ENCODE peak calls at places on chromosomes 3 and 15, in seven cellular contexts. J is A549, L is tibial nerve, M is sigmoid colon, Q is GM23338, U is mammary epithelial cell, Z is upper lobe of right lung. G is an unnamed sample. For H3K4me1, the result is how much of the 10 kb centered on the place peaks cover.

GRCh38 chr3:94069242-94069813 is 6.5 kb downstream of the NSUN3 start:
- DNase-seq in J (no peak), L (no peak), M (no peak), Q (peak), U (no peak), Z (no peak), G (peak)

GRCh38 chr3:129063841-129064482 is 3.4 kb downstream of the GP9 start:
- DNase-seq in J (no peak), L (no peak), M (no peak), Q (no peak), U (peak), Z (no peak), G (peak)

GRCh38 chr3:82423485-82423884 is 662.0 kb upstream of the GBE1 start:
- DNase-seq in J (no peak), L (no peak), M (no peak), Q (peak), U (no peak), Z (no peak), G (no peak)

GRCh38 chr3:107525101-107525953 is 2.6 kb downstream of the BBX start:
- DNase-seq in J (peak), L (peak), M (peak), Q (peak), U (peak), Z (peak), G (peak)

GRCh38 chr3:14282001-14282705 is 103.5 kb downstream of the LSM3 start:
- DNase-seq in J (no peak), L (no peak), M (no peak), Q (no peak), U (no peak), Z (no peak), G (peak)

GRCh38 chr3:88180398-88180999 is 30.7 kb downstream of the C3orf38 start:
- DNase-seq in J (peak), L (peak), M (no peak), Q (peak), U (peak), Z (no peak), G (peak)

GRCh38 chr3:36738701-36739100 is 25.7 kb downstream of the DCLK3 start:
- DNase-seq in J (no peak), L (no peak), M (no peak), Q (no peak), U (no peak), Z (no peak), G (no peak)

GRCh38 chr3:105611304-105612192 is 244.8 kb downstream of the ALCAM start:
- DNase-seq in J (no peak), L (no peak), M (no peak), Q (peak), U (peak), Z (no peak), G (no peak)

DNA sequence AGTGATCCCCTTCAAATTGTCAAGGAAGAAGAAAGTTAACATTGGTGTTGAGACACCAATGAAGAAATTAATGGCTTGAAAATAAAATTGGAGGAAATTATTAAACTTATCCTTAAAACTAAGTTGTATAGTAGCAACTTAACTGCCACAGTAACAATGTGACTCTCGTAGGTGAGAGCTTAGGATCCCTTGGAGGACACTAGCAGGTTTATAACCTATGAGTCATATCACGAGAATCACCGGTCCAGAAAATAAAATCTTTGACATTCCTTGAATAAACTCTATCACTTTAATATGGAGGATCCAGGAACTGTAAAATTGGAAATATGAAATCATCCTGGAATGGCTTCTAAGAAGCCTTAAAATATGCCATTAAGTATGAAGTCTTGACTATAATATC is 2.1 kb downstream of the GHSR start:
- DNase-seq in J (no peak), L (no peak), M (no peak), Q (no peak), U (no peak), Z (no peak), G (no peak)
- H3K27ac ChIP-seq in J (no peak), L (no peak), M (no peak), Q (no peak), U (no peak), Z (no peak), G (no peak)

DNA sequence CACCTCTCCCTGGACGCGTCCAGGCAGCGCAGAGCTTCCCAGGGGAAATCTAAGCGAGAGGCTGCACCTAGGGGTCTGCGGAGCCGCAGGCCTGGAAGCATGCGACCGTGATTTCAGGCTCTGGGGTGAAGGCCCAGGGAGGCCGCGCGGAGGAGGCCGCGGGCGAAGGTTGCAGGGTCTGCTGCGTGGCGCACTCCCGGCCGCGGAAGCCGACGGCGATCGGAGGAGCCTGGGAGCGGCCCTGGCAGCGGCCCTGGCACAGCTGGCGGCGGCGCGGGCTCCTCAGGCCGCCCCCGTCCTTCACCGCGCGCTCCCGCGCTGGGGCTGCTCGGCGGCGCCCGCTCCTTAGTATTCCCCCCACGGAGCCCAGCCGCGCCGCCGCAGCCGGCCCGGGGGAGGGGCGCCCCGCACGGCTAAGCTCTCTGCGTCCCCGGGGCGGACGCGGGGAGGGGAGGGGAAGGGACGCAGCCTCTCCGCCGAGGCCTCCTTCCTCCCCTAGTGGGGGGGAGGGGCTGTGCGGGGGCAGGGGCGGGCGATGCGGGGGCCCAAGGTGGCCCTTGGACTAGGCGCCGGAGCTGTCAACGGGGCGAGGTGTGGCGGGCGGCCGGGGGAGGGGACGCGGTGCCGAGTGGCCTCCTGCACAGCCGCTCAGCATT is 21.9 kb downstream of the EPHB3 start:
- DNase-seq in J (no peak), L (no peak), M (no peak), Q (no peak), U (no peak), Z (no peak), G (peak)
- H3K4me3 ChIP-seq in J (peak), L (peak), M (peak), Q (peak), U (no peak), Z (peak), G (peak)

GRCh38 chr15:101378356-101378755 is 83.3 kb upstream of the SNRPA1 start:
- DNase-seq in J (no peak), L (no peak), M (no peak), Q (no peak), U (no peak), Z (no peak), G (no peak)

GRCh38 chr15:101379647-101380046 is 84.6 kb upstream of the SNRPA1 start:
- DNase-seq in J (no peak), L (no peak), M (no peak), Q (no peak), U (no peak), Z (no peak), G (no peak)

GRCh38 chr15:101380146-101380545 is 85.1 kb upstream of the SNRPA1 start:
- DNase-seq in J (no peak), L (no peak), M (no peak), Q (no peak), U (no peak), Z (no peak), G (no peak)

GRCh38 chr15:101376615-101377395 is 81.8 kb upstream of the SNRPA1 start:
- DNase-seq in J (no peak), L (no peak), M (no peak), Q (no peak), U (no peak), Z (no peak), G (peak)

GRCh38 chr15:101378879-101379278 is 83.8 kb upstream of the SNRPA1 start:
- DNase-seq in J (no peak), L (no peak), M (no peak), Q (no peak), U (no peak), Z (no peak), G (no peak)
- H3K4me1 ChIP-seq in J (under half), L (under half), M (under half), Q (under half), U (under half), Z (under half), G (under half)

GRCh38 chr3:454986-455385 is 258.4 kb downstream of the CHL1 start:
- DNase-seq in J (no peak), L (no peak), M (no peak), Q (no peak), U (no peak), Z (no peak), G (no peak)

GRCh38 chr3:458124-458523 is 261.6 kb downstream of the CHL1 start:
- DNase-seq in J (no peak), L (no peak), M (no peak), Q (no peak), U (no peak), Z (no peak), G (no peak)

GRCh38 chr3:447671-448070 is 251.1 kb downstream of the CHL1 start:
- DNase-seq in J (no peak), L (no peak), M (no peak), Q (no peak), U (no peak), Z (no peak), G (no peak)

GRCh38 chr3:449711-450110 is 253.1 kb downstream of the CHL1 start:
- DNase-seq in J (no peak), L (no peak), M (no peak), Q (no peak), U (no peak), Z (no peak), G (no peak)

GRCh38 chr3:452221-452620 is 255.7 kb downstream of the CHL1 start:
- DNase-seq in J (no peak), L (no peak), M (no peak), Q (no peak), U (no peak), Z (no peak), G (no peak)
- H3K27ac ChIP-seq in J (no peak), L (no peak), M (no peak), Q (no peak), U (no peak), Z (no peak), G (no peak)

GRCh38 chr15:75697523-75698398 is 14.9 kb downstream of the CSPG4 start:
- DNase-seq in J (no peak), L (no peak), M (peak), Q (no peak), U (no peak), Z (no peak), G (peak)

GRCh38 chr15:75696303-75696657 is 16.4 kb downstream of the CSPG4 start:
- DNase-seq in J (no peak), L (peak), M (peak), Q (no peak), U (peak), Z (no peak), G (no peak)

GRCh38 chr15:75695634-75696302 is 16.9 kb downstream of the CSPG4 start:
- DNase-seq in J (no peak), L (no peak), M (no peak), Q (no peak), U (peak), Z (no peak), G (no peak)

GRCh38 chr15:75698399-75698747 is 14.3 kb downstream of the CSPG4 start:
- DNase-seq in J (no peak), L (no peak), M (no peak), Q (no peak), U (no peak), Z (no peak), G (no peak)

GRCh38 chr15:75696854-75697259 is 15.8 kb downstream of the CSPG4 start:
- DNase-seq in J (no peak), L (no peak), M (no peak), Q (no peak), U (no peak), Z (no peak), G (peak)
- H3K4me3 ChIP-seq in J (no peak), L (no peak), M (no peak), Q (no peak), U (no peak), Z (no peak), G (no peak)

GRCh38 chr3:146133436-146133835 is 27.5 kb downstream of the PLOD2 start:
- DNase-seq in J (no peak), L (no peak), M (no peak), Q (no peak), U (no peak), Z (no peak), G (no peak)
- H3K4me1 ChIP-seq in J (half or more), L (under half), M (under half), Q (under half), U (under half), Z (under half), G (half or more)

GRCh38 chr3:120678331-120678845 is 3.7 kb downstream of the HGD start:
- DNase-seq in J (peak), L (peak), M (no peak), Q (peak), U (peak), Z (no peak), G (peak)

GRCh38 chr3:120681018-120681417 is 1.0 kb downstream of the HGD start:
- DNase-seq in J (no peak), L (no peak), M (no peak), Q (no peak), U (no peak), Z (no peak), G (no peak)

GRCh38 chr3:120681506-120682038 is 467 bp downstream of the HGD start:
- DNase-seq in J (no peak), L (no peak), M (no peak), Q (no peak), U (no peak), Z (no peak), G (no peak)

GRCh38 chr3:120680193-120680894 is 1.7 kb downstream of the HGD start:
- DNase-seq in J (no peak), L (no peak), M (no peak), Q (peak), U (no peak), Z (no peak), G (no peak)

GRCh38 chr3:120678984-120679383 is 3.1 kb downstream of the HGD start:
- DNase-seq in J (peak), L (no peak), M (no peak), Q (no peak), U (no peak), Z (no peak), G (no peak)
- H3K27ac ChIP-seq in J (peak), L (no peak), M (peak), Q (peak), U (no peak), Z (peak), G (peak)

G was measured in osteoblast.